ENCODE peak calls at places on chromosomes 4 and X, in seven cellular contexts. H, D, O, V, C, P and U are unnamed samples.

GRCh38 chr4:163810757-163811156 is 316.3 kb downstream of the TMA16 start:
- DNase-seq in H (no peak), O (no peak), C (no peak), V (no peak), D (no peak), P (no peak), U (no peak)

GRCh38 chr4:144411119-144411518 is 234.8 kb upstream of the HHIP start:
- DNase-seq in V (no peak), P (no peak), H (no peak), O (no peak), D (no peak), C (no peak), U (no peak)

GRCh38 chr4:23966720-23967119 is 76.9 kb upstream of the PPARGC1A start:
- DNase-seq in C (no peak), P (no peak), D (no peak), O (no peak), V (no peak), H (no peak), U (no peak)

GRCh38 chr4:40190465-40190864 is 6.4 kb upstream of the RHOH start:
- DNase-seq in H (no peak), D (no peak), V (no peak), O (no peak), C (no peak), P (no peak), U (no peak)

GRCh38 chr4:4397441-4397819 is 10.5 kb downstream of the NSG1 start:
- DNase-seq in D (no peak), O (no peak), P (no peak), V (no peak), H (no peak), C (no peak), U (no peak)

GRCh38 chr4:99202536-99202935 is 16.5 kb downstream of the ADH6 start:
- DNase-seq in D (no peak), O (no peak), H (no peak), C (no peak), V (peak; percentile 16), P (no peak), U (no peak)

GRCh38 chrX:1012678-1013300 is 199.7 kb downstream of the CRLF2 start:
- DNase-seq in P (no peak), H (no peak), V (no peak), D (no peak), C (no peak), O (no peak), U (no peak)

GRCh38 chr4:80099671-80100070 is 26.6 kb upstream of the ANTXR2 start:
- DNase-seq in O (no peak), C (no peak), V (no peak), D (no peak), H (no peak), P (no peak), U (no peak)

GRCh38 chrX:48498374-48498809 is 10.4 kb upstream of the PORCN start:
- DNase-seq in V (peak; percentile 46), H (no peak), D (no peak), C (peak; percentile 63), O (no peak), P (no peak), U (no peak)

GRCh38 chr4:26397086-26397485 is 76.3 kb downstream of the RBPJ start:
- DNase-seq in O (no peak), D (no peak), H (no peak), P (no peak), C (no peak), V (no peak), U (no peak)